ENCODE peak calls at places on chromosome 14, in four cellular contexts. R is stimulated activated CD8-positive, alpha-beta memory T cell treated with anti-CD3 and anti-CD28 coated beads, Interleukin-12 subunit alpha, Interleukin-12 subunit beta, amount 100 ng/mL, for 4 hours; N is activated T-cell treated with anti-CD3 and anti-CD28 coated beads for 1 hour; M is fibroblast of pulmonary artery. Z is an unnamed sample.

GRCh38 chr14:73887116-73887490 is 444 bp downstream of the ZNF410 start:
- DNase-seq in R (no peak), N (no peak), M (no peak), Z (no peak)

GRCh38 chr14:91395998-91396660 is 21.5 kb downstream of the CCDC88C start:
- DNase-seq in R (no peak), N (no peak), M (no peak), Z (no peak)

GRCh38 chr14:77099425-77100167 is 1.5 kb downstream of the CIPC start:
- DNase-seq in R (no peak), N (no peak), M (peak), Z (no peak)

GRCh38 chr14:105492051-105492965 is 1.3 kb downstream of the TEDC1 start:
- DNase-seq in R (no peak), N (no peak), M (no peak), Z (no peak)

GRCh38 chr14:104895786-104896642 is 28.7 kb upstream of the PLD4 start:
- DNase-seq in R (no peak), N (no peak), M (no peak), Z (no peak)

GRCh38 chr14:76926521-76927251 is 100.5 kb downstream of the LRRC74A start:
- DNase-seq in R (no peak), N (no peak), M (peak), Z (no peak)

GRCh38 chr14:92626041-92626440 is 112.5 kb downstream of the RIN3 start:
- DNase-seq in R (no peak), N (no peak), M (peak), Z (no peak)

GRCh38 chr14:21997300-21997699 is 323.7 kb upstream of the OR4E1 start:
- DNase-seq in R (no peak), N (no peak), M (no peak), Z (no peak)

GRCh38 chr14:60079723-60080122 is 12.0 kb upstream of the PCNX4 start:
- DNase-seq in R (no peak), N (no peak), M (no peak), Z (no peak)

GRCh38 chr14:40393143-40393542 is 960.9 kb upstream of the FBXO33 start:
- DNase-seq in R (no peak), N (no peak), M (no peak), Z (no peak)

GRCh38 chr14:100468557-100468956 is 118.7 kb downstream of the BEGAIN start:
- DNase-seq in R (no peak), N (no peak), M (no peak), Z (no peak)

GRCh38 chr14:20418501-20418909 is 5.2 kb upstream of the TEP1 start:
- DNase-seq in R (no peak), N (no peak), M (no peak), Z (no peak)

GRCh38 chr14:37985826-37986470 is 221.8 kb upstream of the SSTR1 start:
- DNase-seq in R (peak), N (peak), M (peak), Z (no peak)

GRCh38 chr14:49893309-49894213 is 679 bp downstream of the ARF6 start:
- DNase-seq in R (peak), N (peak), M (peak), Z (no peak)

GRCh38 chr14:81164167-81164774 is 56.5 kb downstream of the GTF2A1 start:
- DNase-seq in R (no peak), N (no peak), M (peak), Z (peak)

GRCh38 chr14:21268612-21269251 is 510 bp downstream of the HNRNPC start:
- DNase-seq in R (no peak), N (no peak), M (peak), Z (no peak)

GRCh38 chr14:91254456-91254855 is 10.0 kb upstream of the GPR68 start:
- DNase-seq in R (no peak), N (no peak), M (no peak), Z (no peak)

GRCh38 chr14:25050494-25051170 is 685 bp upstream of the STXBP6 start:
- DNase-seq in R (no peak), N (no peak), M (peak), Z (no peak)

GRCh38 chr14:69432364-69432763 is 33.9 kb downstream of the SLC39A9 start:
- DNase-seq in R (no peak), N (no peak), M (no peak), Z (no peak)

GRCh38 chr14:89721991-89722390 is 232.5 kb downstream of the EFCAB11 start:
- DNase-seq in R (no peak), N (no peak), M (no peak), Z (no peak)

GRCh38 chr14:68191567-68192321 is 372.2 kb downstream of the RAD51B start:
- DNase-seq in R (no peak), N (no peak), M (peak), Z (peak)

GRCh38 chr14:67510121-67510520 is 21.6 kb upstream of the TMEM229B start:
- DNase-seq in R (no peak), N (no peak), M (peak), Z (no peak)

GRCh38 chr14:76531821-76532318 is 155.9 kb downstream of the ESRRB start:
- DNase-seq in R (no peak), N (no peak), M (no peak), Z (no peak)

GRCh38 chr14:52072266-52072780 is 3.5 kb upstream of the NID2 start:
- DNase-seq in R (no peak), N (no peak), M (no peak), Z (no peak)

GRCh38 chr14:49766839-49767238 is 1.1 kb upstream of the KLHDC2 start:
- DNase-seq in R (no peak), N (no peak), M (no peak), Z (no peak)

GRCh38 chr14:92887157-92887556 is 35.8 kb upstream of the CHGA start:
- DNase-seq in R (no peak), N (no peak), M (no peak), Z (no peak)

GRCh38 chr14:89750909-89751502 is 203.5 kb downstream of the EFCAB11 start:
- DNase-seq in R (no peak), N (no peak), M (no peak), Z (no peak)

GRCh38 chr14:33539918-33540357 is 410.9 kb downstream of the EGLN3 start:
- DNase-seq in R (no peak), N (no peak), M (peak), Z (no peak)

GRCh38 chr14:49405291-49405690 is 180.9 kb downstream of the RPS29 start:
- DNase-seq in R (no peak), N (no peak), M (peak), Z (no peak)

GRCh38 chr14:60585676-60586075 is 63.6 kb downstream of the SIX1 start:
- DNase-seq in R (no peak), N (no peak), M (no peak), Z (no peak)

GRCh38 chr14:35250319-35250718 is 41.9 kb upstream of the PSMA6 start:
- DNase-seq in R (no peak), N (no peak), M (no peak), Z (no peak)